ENCODE peak calls at places on chromosomes 12 and 14, in eight cellular contexts. One of them, this sample, is unnamed.

GRCh38 chr12:71981149-71981548 is 42.5 kb downstream of the TPH2 start:
- DNase-seq in AG09309: no peak
- DNase-seq in caudate nucleus: no peak
- DNase-seq in stimulated activated CD4-positive, alpha-beta T cell treated with anti-CD3 and anti-CD28 coated beads, Interleukin-1b, Interleukin-23, amount 100 ng/mL, for 24 hours: no peak
- DNase-seq in MM.1S: no peak
- DNase-seq in cardiac fibroblast: no peak
- DNase-seq in islet precursor cell: no peak
- DNase-seq in GM13977: no peak
- DNase-seq in this sample: no peak

GRCh38 chr12:96210376-96211055 is 16.3 kb downstream of the ELK3 start:
- DNase-seq in GM13977: no peak
- DNase-seq in caudate nucleus: no peak
- DNase-seq in AG09309: no peak
- DNase-seq in islet precursor cell: peak
- DNase-seq in stimulated activated CD4-positive, alpha-beta T cell treated with anti-CD3 and anti-CD28 coated beads, Interleukin-1b, Interleukin-23, amount 100 ng/mL, for 24 hours: peak
- DNase-seq in cardiac fibroblast: no peak
- DNase-seq in MM.1S: no peak
- DNase-seq in this sample: peak

GRCh38 chr12:47236109-47236714 is 156.5 kb upstream of the AMIGO2 start:
- DNase-seq in cardiac fibroblast: peak
- DNase-seq in AG09309: no peak
- DNase-seq in MM.1S: no peak
- DNase-seq in islet precursor cell: no peak
- DNase-seq in GM13977: no peak
- DNase-seq in stimulated activated CD4-positive, alpha-beta T cell treated with anti-CD3 and anti-CD28 coated beads, Interleukin-1b, Interleukin-23, amount 100 ng/mL, for 24 hours: no peak
- DNase-seq in caudate nucleus: no peak
- DNase-seq in this sample: no peak

GRCh38 chr12:47851303-47851952 is 31.7 kb upstream of the HDAC7 start:
- DNase-seq in caudate nucleus: no peak
- DNase-seq in GM13977: no peak
- DNase-seq in AG09309: no peak
- DNase-seq in islet precursor cell: no peak
- DNase-seq in MM.1S: no peak
- DNase-seq in stimulated activated CD4-positive, alpha-beta T cell treated with anti-CD3 and anti-CD28 coated beads, Interleukin-1b, Interleukin-23, amount 100 ng/mL, for 24 hours: no peak
- DNase-seq in cardiac fibroblast: no peak
- DNase-seq in this sample: no peak

GRCh38 chr12:13220848-13221247 is 24.3 kb downstream of the EMP1 start:
- DNase-seq in GM13977: no peak
- DNase-seq in caudate nucleus: no peak
- DNase-seq in cardiac fibroblast: peak
- DNase-seq in stimulated activated CD4-positive, alpha-beta T cell treated with anti-CD3 and anti-CD28 coated beads, Interleukin-1b, Interleukin-23, amount 100 ng/mL, for 24 hours: no peak
- DNase-seq in MM.1S: no peak
- DNase-seq in islet precursor cell: no peak
- DNase-seq in AG09309: no peak
- DNase-seq in this sample: no peak

GRCh38 chr12:66823857-66824570 is 145.1 kb upstream of the GRIP1 start:
- DNase-seq in stimulated activated CD4-positive, alpha-beta T cell treated with anti-CD3 and anti-CD28 coated beads, Interleukin-1b, Interleukin-23, amount 100 ng/mL, for 24 hours: no peak
- DNase-seq in AG09309: no peak
- DNase-seq in cardiac fibroblast: no peak
- DNase-seq in GM13977: no peak
- DNase-seq in MM.1S: no peak
- DNase-seq in islet precursor cell: peak
- DNase-seq in caudate nucleus: no peak
- DNase-seq in this sample: no peak

GRCh38 chr14:104979758-104980591 is 1.8 kb upstream of the AHNAK2 start:
- DNase-seq in caudate nucleus: no peak
- DNase-seq in islet precursor cell: peak
- DNase-seq in AG09309: no peak
- DNase-seq in GM13977: no peak
- DNase-seq in MM.1S: no peak
- DNase-seq in cardiac fibroblast: peak
- DNase-seq in stimulated activated CD4-positive, alpha-beta T cell treated with anti-CD3 and anti-CD28 coated beads, Interleukin-1b, Interleukin-23, amount 100 ng/mL, for 24 hours: no peak
- DNase-seq in this sample: no peak

GRCh38 chr14:104291123-104292000 is 153.0 kb downstream of the KIF26A start:
- DNase-seq in islet precursor cell: peak
- DNase-seq in MM.1S: no peak
- DNase-seq in cardiac fibroblast: no peak
- DNase-seq in caudate nucleus: no peak
- DNase-seq in GM13977: no peak
- DNase-seq in stimulated activated CD4-positive, alpha-beta T cell treated with anti-CD3 and anti-CD28 coated beads, Interleukin-1b, Interleukin-23, amount 100 ng/mL, for 24 hours: no peak
- DNase-seq in AG09309: no peak
- DNase-seq in this sample: no peak

GRCh38 chr14:89418452-89418851 is 1.4 kb upstream of the FOXN3 start:
- DNase-seq in GM13977: no peak
- DNase-seq in islet precursor cell: peak
- DNase-seq in caudate nucleus: no peak
- DNase-seq in AG09309: no peak
- DNase-seq in stimulated activated CD4-positive, alpha-beta T cell treated with anti-CD3 and anti-CD28 coated beads, Interleukin-1b, Interleukin-23, amount 100 ng/mL, for 24 hours: no peak
- DNase-seq in MM.1S: peak
- DNase-seq in cardiac fibroblast: no peak
- DNase-seq in this sample: no peak

GRCh38 chr14:97458302-97459137 is 661.3 kb downstream of the VRK1 start:
- DNase-seq in AG09309: no peak
- DNase-seq in MM.1S: no peak
- DNase-seq in GM13977: no peak
- DNase-seq in islet precursor cell: peak
- DNase-seq in caudate nucleus: no peak
- DNase-seq in stimulated activated CD4-positive, alpha-beta T cell treated with anti-CD3 and anti-CD28 coated beads, Interleukin-1b, Interleukin-23, amount 100 ng/mL, for 24 hours: peak
- DNase-seq in cardiac fibroblast: no peak
- DNase-seq in this sample: peak

GRCh38 chr12:26195641-26196423 is 459 bp downstream of the SSPN start:
- DNase-seq in caudate nucleus: peak
- DNase-seq in MM.1S: peak
- DNase-seq in islet precursor cell: peak
- DNase-seq in AG09309: no peak
- DNase-seq in stimulated activated CD4-positive, alpha-beta T cell treated with anti-CD3 and anti-CD28 coated beads, Interleukin-1b, Interleukin-23, amount 100 ng/mL, for 24 hours: no peak
- DNase-seq in GM13977: peak
- DNase-seq in cardiac fibroblast: peak
- DNase-seq in this sample: peak

GRCh38 chr14:96079066-96079465 is 39.9 kb downstream of the C14orf132 start:
- DNase-seq in GM13977: no peak
- DNase-seq in MM.1S: no peak
- DNase-seq in islet precursor cell: no peak
- DNase-seq in stimulated activated CD4-positive, alpha-beta T cell treated with anti-CD3 and anti-CD28 coated beads, Interleukin-1b, Interleukin-23, amount 100 ng/mL, for 24 hours: no peak
- DNase-seq in caudate nucleus: no peak
- DNase-seq in cardiac fibroblast: no peak
- DNase-seq in AG09309: no peak
- DNase-seq in this sample: no peak

GRCh38 chr12:46401703-46402102 is 29.1 kb upstream of the SLC38A2 start:
- DNase-seq in islet precursor cell: peak
- DNase-seq in AG09309: no peak
- DNase-seq in caudate nucleus: no peak
- DNase-seq in stimulated activated CD4-positive, alpha-beta T cell treated with anti-CD3 and anti-CD28 coated beads, Interleukin-1b, Interleukin-23, amount 100 ng/mL, for 24 hours: no peak
- DNase-seq in cardiac fibroblast: peak
- DNase-seq in MM.1S: no peak
- DNase-seq in GM13977: no peak
- DNase-seq in this sample: no peak

GRCh38 chr12:69738351-69739286 is at the start of gene RAB3IP:
- DNase-seq in cardiac fibroblast: peak
- DNase-seq in caudate nucleus: peak
- DNase-seq in stimulated activated CD4-positive, alpha-beta T cell treated with anti-CD3 and anti-CD28 coated beads, Interleukin-1b, Interleukin-23, amount 100 ng/mL, for 24 hours: peak
- DNase-seq in MM.1S: peak
- DNase-seq in islet precursor cell: peak
- DNase-seq in GM13977: peak
- DNase-seq in AG09309: no peak
- DNase-seq in this sample: peak

GRCh38 chr12:120479458-120479857 is 9.9 kb upstream of the SRSF9 start:
- DNase-seq in GM13977: no peak
- DNase-seq in caudate nucleus: no peak
- DNase-seq in stimulated activated CD4-positive, alpha-beta T cell treated with anti-CD3 and anti-CD28 coated beads, Interleukin-1b, Interleukin-23, amount 100 ng/mL, for 24 hours: no peak
- DNase-seq in islet precursor cell: no peak
- DNase-seq in AG09309: no peak
- DNase-seq in MM.1S: no peak
- DNase-seq in cardiac fibroblast: no peak
- DNase-seq in this sample: no peak

GRCh38 chr12:90111646-90112565 is 403.3 kb upstream of the ATP2B1 start:
- DNase-seq in stimulated activated CD4-positive, alpha-beta T cell treated with anti-CD3 and anti-CD28 coated beads, Interleukin-1b, Interleukin-23, amount 100 ng/mL, for 24 hours: no peak
- DNase-seq in cardiac fibroblast: no peak
- DNase-seq in islet precursor cell: no peak
- DNase-seq in GM13977: no peak
- DNase-seq in MM.1S: no peak
- DNase-seq in caudate nucleus: no peak
- DNase-seq in AG09309: no peak
- DNase-seq in this sample: no peak

GRCh38 chr14:26870722-26871121 is 272.9 kb upstream of the NOVA1 start:
- DNase-seq in GM13977: no peak
- DNase-seq in AG09309: no peak
- DNase-seq in caudate nucleus: no peak
- DNase-seq in stimulated activated CD4-positive, alpha-beta T cell treated with anti-CD3 and anti-CD28 coated beads, Interleukin-1b, Interleukin-23, amount 100 ng/mL, for 24 hours: no peak
- DNase-seq in MM.1S: no peak
- DNase-seq in cardiac fibroblast: no peak
- DNase-seq in islet precursor cell: no peak
- DNase-seq in this sample: no peak

GRCh38 chr14:66000771-66001170 is 485.4 kb upstream of the CCDC196 start:
- DNase-seq in MM.1S: no peak
- DNase-seq in islet precursor cell: no peak
- DNase-seq in stimulated activated CD4-positive, alpha-beta T cell treated with anti-CD3 and anti-CD28 coated beads, Interleukin-1b, Interleukin-23, amount 100 ng/mL, for 24 hours: no peak
- DNase-seq in cardiac fibroblast: no peak
- DNase-seq in GM13977: no peak
- DNase-seq in AG09309: no peak
- DNase-seq in caudate nucleus: no peak
- DNase-seq in this sample: no peak

GRCh38 chr14:90403065-90403464 is 6.2 kb downstream of the CALM1 start:
- DNase-seq in MM.1S: no peak
- DNase-seq in cardiac fibroblast: no peak
- DNase-seq in GM13977: no peak
- DNase-seq in AG09309: no peak
- DNase-seq in caudate nucleus: no peak
- DNase-seq in stimulated activated CD4-positive, alpha-beta T cell treated with anti-CD3 and anti-CD28 coated beads, Interleukin-1b, Interleukin-23, amount 100 ng/mL, for 24 hours: no peak
- DNase-seq in islet precursor cell: no peak
- DNase-seq in this sample: no peak

GRCh38 chr12:127621366-127621765 is 645.6 kb upstream of the TMEM132C start:
- DNase-seq in stimulated activated CD4-positive, alpha-beta T cell treated with anti-CD3 and anti-CD28 coated beads, Interleukin-1b, Interleukin-23, amount 100 ng/mL, for 24 hours: no peak
- DNase-seq in caudate nucleus: no peak
- DNase-seq in AG09309: no peak
- DNase-seq in MM.1S: no peak
- DNase-seq in cardiac fibroblast: no peak
- DNase-seq in islet precursor cell: peak
- DNase-seq in GM13977: no peak
- DNase-seq in this sample: no peak

GRCh38 chr12:117294206-117294605 is 67.2 kb downstream of the NOS1 start:
- DNase-seq in stimulated activated CD4-positive, alpha-beta T cell treated with anti-CD3 and anti-CD28 coated beads, Interleukin-1b, Interleukin-23, amount 100 ng/mL, for 24 hours: no peak
- DNase-seq in cardiac fibroblast: no peak
- DNase-seq in GM13977: no peak
- DNase-seq in islet precursor cell: no peak
- DNase-seq in caudate nucleus: no peak
- DNase-seq in MM.1S: no peak
- DNase-seq in AG09309: no peak
- DNase-seq in this sample: no peak

GRCh38 chr12:75944097-75944904 is 87.3 kb downstream of the PHLDA1 start:
- DNase-seq in MM.1S: peak
- DNase-seq in GM13977: peak
- DNase-seq in islet precursor cell: peak
- DNase-seq in stimulated activated CD4-positive, alpha-beta T cell treated with anti-CD3 and anti-CD28 coated beads, Interleukin-1b, Interleukin-23, amount 100 ng/mL, for 24 hours: no peak
- DNase-seq in caudate nucleus: no peak
- DNase-seq in cardiac fibroblast: peak
- DNase-seq in AG09309: peak
- DNase-seq in this sample: peak

GRCh38 chr12:6644903-6645302 is 2.3 kb downstream of the ACRBP start:
- DNase-seq in cardiac fibroblast: no peak
- DNase-seq in GM13977: no peak
- DNase-seq in MM.1S: no peak
- DNase-seq in caudate nucleus: no peak
- DNase-seq in AG09309: no peak
- DNase-seq in islet precursor cell: no peak
- DNase-seq in stimulated activated CD4-positive, alpha-beta T cell treated with anti-CD3 and anti-CD28 coated beads, Interleukin-1b, Interleukin-23, amount 100 ng/mL, for 24 hours: no peak
- DNase-seq in this sample: no peak

GRCh38 chr12:108696111-108696995 is 35.0 kb downstream of the CORO1C start:
- DNase-seq in cardiac fibroblast: peak
- DNase-seq in islet precursor cell: no peak
- DNase-seq in caudate nucleus: no peak
- DNase-seq in GM13977: no peak
- DNase-seq in AG09309: peak
- DNase-seq in stimulated activated CD4-positive, alpha-beta T cell treated with anti-CD3 and anti-CD28 coated beads, Interleukin-1b, Interleukin-23, amount 100 ng/mL, for 24 hours: no peak
- DNase-seq in MM.1S: no peak
- DNase-seq in this sample: no peak

GRCh38 chr14:68955164-68955921 is 23.8 kb downstream of the ACTN1 start:
- DNase-seq in stimulated activated CD4-positive, alpha-beta T cell treated with anti-CD3 and anti-CD28 coated beads, Interleukin-1b, Interleukin-23, amount 100 ng/mL, for 24 hours: no peak
- DNase-seq in caudate nucleus: no peak
- DNase-seq in cardiac fibroblast: no peak
- DNase-seq in islet precursor cell: no peak
- DNase-seq in GM13977: no peak
- DNase-seq in AG09309: no peak
- DNase-seq in MM.1S: no peak
- DNase-seq in this sample: no peak

GRCh38 chr12:99915251-99916082 is 69.3 kb downstream of the ANKS1B start:
- DNase-seq in MM.1S: no peak
- DNase-seq in islet precursor cell: no peak
- DNase-seq in GM13977: no peak
- DNase-seq in caudate nucleus: no peak
- DNase-seq in AG09309: peak
- DNase-seq in stimulated activated CD4-positive, alpha-beta T cell treated with anti-CD3 and anti-CD28 coated beads, Interleukin-1b, Interleukin-23, amount 100 ng/mL, for 24 hours: no peak
- DNase-seq in cardiac fibroblast: peak
- DNase-seq in this sample: no peak

GRCh38 chr14:45359766-45360165 is 106.8 kb upstream of the MIS18BP1 start:
- DNase-seq in cardiac fibroblast: peak
- DNase-seq in GM13977: no peak
- DNase-seq in caudate nucleus: no peak
- DNase-seq in MM.1S: no peak
- DNase-seq in islet precursor cell: no peak
- DNase-seq in AG09309: no peak
- DNase-seq in stimulated activated CD4-positive, alpha-beta T cell treated with anti-CD3 and anti-CD28 coated beads, Interleukin-1b, Interleukin-23, amount 100 ng/mL, for 24 hours: no peak
- DNase-seq in this sample: no peak

GRCh38 chr12:5047094-5047493 is 3.4 kb downstream of the KCNA5 start:
- DNase-seq in islet precursor cell: peak
- DNase-seq in caudate nucleus: no peak
- DNase-seq in cardiac fibroblast: no peak
- DNase-seq in MM.1S: no peak
- DNase-seq in AG09309: no peak
- DNase-seq in stimulated activated CD4-positive, alpha-beta T cell treated with anti-CD3 and anti-CD28 coated beads, Interleukin-1b, Interleukin-23, amount 100 ng/mL, for 24 hours: no peak
- DNase-seq in GM13977: no peak
- DNase-seq in this sample: no peak

GRCh38 chr14:26204954-26205479 is 392.8 kb downstream of the NOVA1 start:
- DNase-seq in GM13977: no peak
- DNase-seq in caudate nucleus: no peak
- DNase-seq in AG09309: no peak
- DNase-seq in stimulated activated CD4-positive, alpha-beta T cell treated with anti-CD3 and anti-CD28 coated beads, Interleukin-1b, Interleukin-23, amount 100 ng/mL, for 24 hours: no peak
- DNase-seq in MM.1S: no peak
- DNase-seq in islet precursor cell: peak
- DNase-seq in cardiac fibroblast: peak
- DNase-seq in this sample: no peak

GRCh38 chr12:126480396-126480795 is 1415.2 kb downstream of the AACS start:
- DNase-seq in islet precursor cell: no peak
- DNase-seq in MM.1S: no peak
- DNase-seq in cardiac fibroblast: no peak
- DNase-seq in stimulated activated CD4-positive, alpha-beta T cell treated with anti-CD3 and anti-CD28 coated beads, Interleukin-1b, Interleukin-23, amount 100 ng/mL, for 24 hours: no peak
- DNase-seq in caudate nucleus: no peak
- DNase-seq in GM13977: no peak
- DNase-seq in AG09309: no peak
- DNase-seq in this sample: no peak

GRCh38 chr12:68667896-68668295 is 18.9 kb upstream of the NUP107 start:
- DNase-seq in stimulated activated CD4-positive, alpha-beta T cell treated with anti-CD3 and anti-CD28 coated beads, Interleukin-1b, Interleukin-23, amount 100 ng/mL, for 24 hours: no peak
- DNase-seq in islet precursor cell: no peak
- DNase-seq in MM.1S: no peak
- DNase-seq in caudate nucleus: no peak
- DNase-seq in AG09309: no peak
- DNase-seq in cardiac fibroblast: no peak
- DNase-seq in GM13977: no peak
- DNase-seq in this sample: no peak

GRCh38 chr12:27870939-27871338 is 90.9 kb upstream of the MANSC4 start:
- DNase-seq in MM.1S: no peak
- DNase-seq in GM13977: no peak
- DNase-seq in islet precursor cell: no peak
- DNase-seq in stimulated activated CD4-positive, alpha-beta T cell treated with anti-CD3 and anti-CD28 coated beads, Interleukin-1b, Interleukin-23, amount 100 ng/mL, for 24 hours: no peak
- DNase-seq in AG09309: peak
- DNase-seq in cardiac fibroblast: peak
- DNase-seq in caudate nucleus: no peak
- DNase-seq in this sample: no peak

GRCh38 chr14:55417955-55418354 is 6.3 kb upstream of the ATG14 start:
- DNase-seq in AG09309: no peak
- DNase-seq in GM13977: no peak
- DNase-seq in MM.1S: no peak
- DNase-seq in stimulated activated CD4-positive, alpha-beta T cell treated with anti-CD3 and anti-CD28 coated beads, Interleukin-1b, Interleukin-23, amount 100 ng/mL, for 24 hours: no peak
- DNase-seq in islet precursor cell: no peak
- DNase-seq in cardiac fibroblast: no peak
- DNase-seq in caudate nucleus: no peak
- DNase-seq in this sample: no peak

GRCh38 chr12:75705749-75706719 is 194.6 kb upstream of the KRR1 start:
- DNase-seq in cardiac fibroblast: peak
- DNase-seq in AG09309: peak
- DNase-seq in islet precursor cell: peak
- DNase-seq in GM13977: no peak
- DNase-seq in stimulated activated CD4-positive, alpha-beta T cell treated with anti-CD3 and anti-CD28 coated beads, Interleukin-1b, Interleukin-23, amount 100 ng/mL, for 24 hours: no peak
- DNase-seq in caudate nucleus: no peak
- DNase-seq in MM.1S: no peak
- DNase-seq in this sample: no peak

This sample was measured in GM12865.